ENCODE peak calls at places on chromosome 1, in five cellular contexts. P is left ventricle myocardium inferior, C is IMR-90, V is AG04450, Z is heart left ventricle. I is an unnamed sample.

GRCh38 chr1:46413596-46413985 is 19.5 kb downstream of the FAAH start:
- DNase-seq in P (no peak), C (no peak), V (no peak), Z (no peak), I (no peak)

GRCh38 chr1:202165267-202165941 is 5.0 kb upstream of the PTPN7 start:
- DNase-seq in P (no peak), C (no peak), V (no peak), Z (no peak), I (peak)

GRCh38 chr1:78088015-78088414 is 42.2 kb downstream of the GIPC2 start:
- DNase-seq in P (no peak), C (no peak), V (no peak), Z (no peak), I (no peak)

GRCh38 chr1:59141267-59141863 is 155.5 kb upstream of the FGGY start:
- DNase-seq in P (peak), C (no peak), V (no peak), Z (peak), I (peak)

GRCh38 chr1:66527688-66528087 is 6.3 kb upstream of the SGIP1 start:
- DNase-seq in P (no peak), C (peak), V (peak), Z (no peak), I (no peak)

GRCh38 chr1:40662864-40663263 is 2.6 kb downstream of the RIMS3 start:
- DNase-seq in P (no peak), C (peak), V (no peak), Z (no peak), I (no peak)

GRCh38 chr1:32858791-32859190 is 11.9 kb downstream of the FNDC5 start:
- DNase-seq in P (no peak), C (no peak), V (no peak), Z (no peak), I (no peak)

GRCh38 chr1:191343816-191344215 is 814.4 kb upstream of the RGS18 start:
- DNase-seq in P (no peak), C (peak), V (peak), Z (no peak), I (no peak)

GRCh38 chr1:174965006-174965971 is 34.5 kb upstream of the CACYBP start:
- DNase-seq in P (no peak), C (peak), V (no peak), Z (no peak), I (no peak)

GRCh38 chr1:111392460-111392945 is 35.0 kb downstream of the OVGP1 start:
- DNase-seq in P (no peak), C (no peak), V (no peak), Z (no peak), I (no peak)

GRCh38 chr1:164343189-164343588 is 215.8 kb upstream of the PBX1 start:
- DNase-seq in P (no peak), C (no peak), V (no peak), Z (no peak), I (no peak)

GRCh38 chr1:152884085-152884484 is 6.0 kb downstream of the SMCP start:
- DNase-seq in P (no peak), C (no peak), V (no peak), Z (no peak), I (no peak)

GRCh38 chr1:16172964-16173446 is 17.1 kb upstream of the EPHA2 start:
- DNase-seq in P (no peak), C (peak), V (no peak), Z (no peak), I (peak)

GRCh38 chr1:16369821-16370220 is 2.8 kb downstream of the SZRD1 start:
- DNase-seq in P (no peak), C (no peak), V (no peak), Z (no peak), I (no peak)

GRCh38 chr1:201888282-201889033 is at the start of gene SHISA4:
- DNase-seq in P (peak), C (peak), V (no peak), Z (peak), I (peak)

GRCh38 chr1:201740609-201741231 is 88.2 kb upstream of the IPO9 start:
- DNase-seq in P (no peak), C (no peak), V (no peak), Z (no peak), I (no peak)

GRCh38 chr1:32142446-32143301 is 34.8 kb downstream of the KPNA6 start:
- DNase-seq in P (peak), C (peak), V (peak), Z (peak), I (peak)

GRCh38 chr1:204073837-204074273 is 940 bp downstream of the SOX13 start:
- DNase-seq in P (no peak), C (no peak), V (no peak), Z (peak), I (peak)

GRCh38 chr1:2197732-2198165 is 3.2 kb upstream of the FAAP20 start:
- DNase-seq in P (no peak), C (no peak), V (no peak), Z (no peak), I (no peak)

GRCh38 chr1:65147424-65148177 is 402 bp upstream of the AK4 start:
- DNase-seq in P (peak), C (no peak), V (no peak), Z (peak), I (peak)

GRCh38 chr1:204130989-204131892 is 20.6 kb downstream of the ETNK2 start:
- DNase-seq in P (no peak), C (peak), V (peak), Z (no peak), I (no peak)

GRCh38 chr1:181149326-181150000 is 61.0 kb downstream of the IER5 start:
- DNase-seq in P (no peak), C (no peak), V (no peak), Z (no peak), I (no peak)

GRCh38 chr1:36561365-36561731 is 78.6 kb upstream of the CSF3R start:
- DNase-seq in P (no peak), C (no peak), V (no peak), Z (no peak), I (no peak)

GRCh38 chr1:64000021-64000420 is 203.4 kb upstream of the UBE2U start:
- DNase-seq in P (no peak), C (peak), V (no peak), Z (no peak), I (no peak)

GRCh38 chr1:53669511-53670191 is 69.3 kb downstream of the GLIS1 start:
- DNase-seq in P (no peak), C (no peak), V (no peak), Z (no peak), I (peak)

GRCh38 chr1:61271412-61271789 is 189.0 kb downstream of the NFIA start:
- DNase-seq in P (no peak), C (no peak), V (no peak), Z (no peak), I (no peak)

GRCh38 chr1:181726608-181727007 is 243.3 kb downstream of the CACNA1E start:
- DNase-seq in P (no peak), C (no peak), V (no peak), Z (no peak), I (no peak)

GRCh38 chr1:217955723-217956122 is 324.6 kb downstream of the SPATA17 start:
- DNase-seq in P (no peak), C (no peak), V (no peak), Z (no peak), I (no peak)

GRCh38 chr1:48654606-48655210 is 122.0 kb downstream of the BEND5 start:
- DNase-seq in P (no peak), C (no peak), V (no peak), Z (no peak), I (no peak)

GRCh38 chr1:228339059-228339704 is 67.5 kb downstream of the TRIM11 start:
- DNase-seq in P (no peak), C (no peak), V (no peak), Z (peak), I (peak)

GRCh38 chr1:2276803-2277580 is 48.9 kb downstream of the SKI start:
- DNase-seq in P (no peak), C (peak), V (no peak), Z (peak), I (peak)

GRCh38 chr1:246888522-246888921 is 43.2 kb downstream of the AHCTF1 start:
- DNase-seq in P (no peak), C (no peak), V (no peak), Z (no peak), I (no peak)

GRCh38 chr1:180179162-180179957 is 24.7 kb downstream of the QSOX1 start:
- DNase-seq in P (no peak), C (no peak), V (no peak), Z (no peak), I (no peak)

GRCh38 chr1:203572134-203572625 is 54.5 kb upstream of the ATP2B4 start:
- DNase-seq in P (no peak), C (peak), V (no peak), Z (no peak), I (no peak)

GRCh38 chr1:147618077-147618569 is 52.2 kb downstream of the ACP6 start:
- DNase-seq in P (no peak), C (peak), V (no peak), Z (no peak), I (no peak)

GRCh38 chr1:34856697-34857096 is 2.9 kb downstream of the SMIM12 start:
- DNase-seq in P (no peak), C (no peak), V (no peak), Z (no peak), I (no peak)

GRCh38 chr1:154479764-154480421 is 22.1 kb upstream of the TDRD10 start:
- DNase-seq in P (no peak), C (peak), V (peak), Z (peak), I (peak)

GRCh38 chr1:76568839-76569238 is 298.4 kb upstream of the ST6GALNAC5 start:
- DNase-seq in P (no peak), C (no peak), V (no peak), Z (no peak), I (no peak)

GRCh38 chr1:24968941-24969585 is 39.0 kb upstream of the RUNX3 start:
- DNase-seq in P (no peak), C (no peak), V (no peak), Z (no peak), I (no peak)

GRCh38 chr1:24970399-24970753 is 40.3 kb upstream of the RUNX3 start:
- DNase-seq in P (no peak), C (peak), V (no peak), Z (no peak), I (no peak)

GRCh38 chr1:24971539-24971938 is 41.5 kb upstream of the RUNX3 start:
- DNase-seq in P (no peak), C (no peak), V (no peak), Z (no peak), I (no peak)

GRCh38 chr1:24970926-24971530 is 41.0 kb upstream of the RUNX3 start:
- DNase-seq in P (no peak), C (peak), V (no peak), Z (no peak), I (no peak)

DNA sequence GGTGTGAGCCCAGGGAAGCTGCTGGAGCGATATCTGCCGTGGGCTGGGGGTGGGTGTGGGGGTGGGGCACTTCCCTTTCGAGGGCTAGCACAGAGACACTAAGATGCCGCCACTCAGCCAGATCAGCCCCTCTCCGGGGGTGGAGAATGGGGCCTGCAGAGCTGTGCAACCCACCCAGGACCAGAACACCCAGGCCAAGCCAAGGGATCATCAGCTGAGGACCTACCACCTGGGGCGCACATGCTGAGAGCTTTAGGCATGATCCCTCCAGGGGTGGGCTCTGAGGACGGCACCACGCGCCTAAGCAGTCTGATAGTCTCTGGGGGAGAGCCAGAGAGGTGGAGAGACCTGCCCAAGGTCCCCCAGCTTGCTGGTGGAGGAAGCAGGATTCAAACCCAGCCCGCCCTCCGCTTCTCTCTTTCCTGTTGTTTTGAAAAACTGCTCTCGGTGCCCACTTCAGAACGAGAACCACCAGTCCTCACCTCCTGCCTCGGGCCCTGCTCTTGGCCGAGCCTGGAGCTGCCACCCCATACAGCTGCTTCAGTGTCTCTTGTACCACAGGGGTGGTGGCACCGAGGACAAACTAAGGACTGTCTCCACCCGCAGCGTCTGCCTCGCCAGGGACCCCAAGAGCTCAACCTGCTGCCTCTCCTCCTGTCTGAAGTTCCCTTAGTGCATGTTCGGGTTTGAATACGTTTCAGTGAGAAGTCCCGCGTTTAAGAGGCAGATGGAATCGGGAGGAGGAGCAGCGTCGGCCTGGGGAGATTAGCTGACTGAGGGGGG is 39.7 kb upstream of the RUNX3 start:
- DNase-seq in P (no peak), C (no peak), V (no peak), Z (no peak), I (no peak)
- H3K27ac ChIP-seq in P (no peak), C (no peak), V (no peak), Z (no peak), I (no peak)

GRCh38 chr1:234586892-234587445 is 23.0 kb downstream of the IRF2BP2 start:
- DNase-seq in P (no peak), C (no peak), V (no peak), Z (no peak), I (no peak)
- H3K27ac ChIP-seq in P (peak), C (no peak), V (no peak), Z (peak), I (peak)

GRCh38 chr1:67724928-67725560 is 40.0 kb downstream of the GADD45A start:
- DNase-seq in P (peak), C (peak), V (no peak), Z (peak), I (no peak)
- H3K27ac ChIP-seq in P (peak), C (no peak), V (no peak), Z (peak), I (no peak)

DNA sequence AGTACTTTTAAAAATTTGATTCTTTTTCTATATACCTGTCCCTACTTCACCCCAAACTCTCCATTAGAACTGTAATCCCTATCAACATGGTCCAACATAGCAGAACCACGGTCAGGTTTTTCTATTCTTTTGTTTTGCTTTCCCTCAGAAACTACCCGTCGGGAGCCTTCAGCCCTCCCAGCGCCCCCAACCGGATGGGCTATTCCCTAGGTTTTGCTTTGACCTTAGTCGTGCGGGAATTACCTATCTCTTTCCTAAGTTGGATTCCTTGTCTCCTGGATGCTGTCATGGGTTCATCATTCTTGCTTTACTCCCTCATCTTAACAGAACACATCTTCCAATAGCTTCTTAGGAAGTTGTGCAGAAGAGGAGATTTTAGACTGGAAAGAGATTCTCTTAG is 97.5 kb upstream of the LBR start:
- DNase-seq in P (no peak), C (no peak), V (no peak), Z (no peak), I (no peak)
- H3K27ac ChIP-seq in P (no peak), C (no peak), V (no peak), Z (no peak), I (no peak)